ENCODE peak calls at places on chromosomes 6 and 20, in eight cellular contexts. One of them, this sample, is unnamed.

GRCh38 chr6:156698239-156699016 is 78.8 kb upstream of the ARID1B start:
- DNase-seq in mammary epithelial cell: no peak
- DNase-seq in IMR-90: no peak
- DNase-seq in fibroblast of lung: no peak
- DNase-seq in H9: no peak
- DNase-seq in PC-9: no peak
- DNase-seq in HCT116: no peak
- DNase-seq in GM23338: no peak
- DNase-seq in this sample: peak; percentile 99

GRCh38 chr6:48736486-48737206 is 625.6 kb upstream of the PTCHD4 start:
- DNase-seq in mammary epithelial cell: peak; percentile 1
- DNase-seq in IMR-90: peak; percentile 90
- DNase-seq in fibroblast of lung: peak; percentile 88
- DNase-seq in H9: no peak
- DNase-seq in PC-9: no peak
- DNase-seq in HCT116: no peak
- DNase-seq in GM23338: no peak
- DNase-seq in this sample: no peak

GRCh38 chr6:31749301-31750036 is 9.7 kb downstream of the MSH5 start:
- DNase-seq in mammary epithelial cell: no peak
- DNase-seq in IMR-90: no peak
- DNase-seq in fibroblast of lung: no peak
- DNase-seq in H9: no peak
- DNase-seq in PC-9: no peak
- DNase-seq in HCT116: no peak
- DNase-seq in GM23338: no peak
- DNase-seq in this sample: no peak

GRCh38 chr6:7402746-7403145 is 13.1 kb downstream of the RIOK1 start:
- DNase-seq in mammary epithelial cell: no peak
- DNase-seq in IMR-90: no peak
- DNase-seq in fibroblast of lung: no peak
- DNase-seq in H9: no peak
- DNase-seq in PC-9: no peak
- DNase-seq in HCT116: no peak
- DNase-seq in GM23338: no peak
- DNase-seq in this sample: no peak

GRCh38 chr20:14580426-14581074 is 243.1 kb upstream of the FLRT3 start:
- DNase-seq in mammary epithelial cell: no peak
- DNase-seq in IMR-90: no peak
- DNase-seq in fibroblast of lung: peak; percentile 24
- DNase-seq in H9: no peak
- DNase-seq in PC-9: no peak
- DNase-seq in HCT116: no peak
- DNase-seq in GM23338: no peak
- DNase-seq in this sample: no peak

GRCh38 chr6:32370510-32370909 is 1.2 kb downstream of the TSBP1 start:
- DNase-seq in mammary epithelial cell: peak; percentile 20
- DNase-seq in IMR-90: no peak
- DNase-seq in fibroblast of lung: peak; percentile 17
- DNase-seq in H9: no peak
- DNase-seq in PC-9: no peak
- DNase-seq in HCT116: no peak
- DNase-seq in GM23338: no peak
- DNase-seq in this sample: no peak

GRCh38 chr20:37649635-37650244 is 44.1 kb upstream of the CTNNBL1 start:
- DNase-seq in mammary epithelial cell: no peak
- DNase-seq in IMR-90: no peak
- DNase-seq in fibroblast of lung: no peak
- DNase-seq in H9: no peak
- DNase-seq in PC-9: no peak
- DNase-seq in HCT116: no peak
- DNase-seq in GM23338: no peak
- DNase-seq in this sample: no peak

GRCh38 chr6:8674088-8674487 is 238.7 kb upstream of the SLC35B3 start:
- DNase-seq in mammary epithelial cell: no peak
- DNase-seq in IMR-90: no peak
- DNase-seq in fibroblast of lung: no peak
- DNase-seq in H9: no peak
- DNase-seq in PC-9: no peak
- DNase-seq in HCT116: no peak
- DNase-seq in GM23338: no peak
- DNase-seq in this sample: peak; percentile 1

GRCh38 chr6:107616776-107617175 is 126.9 kb downstream of the SOBP start:
- DNase-seq in mammary epithelial cell: no peak
- DNase-seq in IMR-90: no peak
- DNase-seq in fibroblast of lung: no peak
- DNase-seq in H9: no peak
- DNase-seq in PC-9: no peak
- DNase-seq in HCT116: no peak
- DNase-seq in GM23338: no peak
- DNase-seq in this sample: no peak

GRCh38 chr20:25470045-25470444 is 62.6 kb downstream of the GINS1 start:
- DNase-seq in mammary epithelial cell: peak; percentile 18
- DNase-seq in IMR-90: peak; percentile 25
- DNase-seq in fibroblast of lung: peak; percentile 44
- DNase-seq in H9: peak; percentile 76
- DNase-seq in PC-9: peak; percentile 31
- DNase-seq in HCT116: peak; percentile 8
- DNase-seq in GM23338: peak; percentile 86
- DNase-seq in this sample: peak; percentile 42

GRCh38 chr20:46328180-46328882 is 20.0 kb upstream of the CDH22 start:
- DNase-seq in mammary epithelial cell: no peak
- DNase-seq in IMR-90: no peak
- DNase-seq in fibroblast of lung: no peak
- DNase-seq in H9: no peak
- DNase-seq in PC-9: no peak
- DNase-seq in HCT116: no peak
- DNase-seq in GM23338: no peak
- DNase-seq in this sample: no peak

GRCh38 chr6:24536466-24536865 is 41.7 kb downstream of the ALDH5A1 start:
- DNase-seq in mammary epithelial cell: no peak
- DNase-seq in IMR-90: no peak
- DNase-seq in fibroblast of lung: no peak
- DNase-seq in H9: no peak
- DNase-seq in PC-9: no peak
- DNase-seq in HCT116: no peak
- DNase-seq in GM23338: no peak
- DNase-seq in this sample: no peak

GRCh38 chr20:62175711-62176110 is 7.1 kb upstream of the MTG2 start:
- DNase-seq in mammary epithelial cell: no peak
- DNase-seq in IMR-90: no peak
- DNase-seq in fibroblast of lung: no peak
- DNase-seq in H9: no peak
- DNase-seq in PC-9: no peak
- DNase-seq in HCT116: no peak
- DNase-seq in GM23338: no peak
- DNase-seq in this sample: no peak

GRCh38 chr6:16244446-16244845 is 6.1 kb downstream of the GMPR start:
- DNase-seq in mammary epithelial cell: no peak
- DNase-seq in IMR-90: no peak
- DNase-seq in fibroblast of lung: no peak
- DNase-seq in H9: no peak
- DNase-seq in PC-9: no peak
- DNase-seq in HCT116: no peak
- DNase-seq in GM23338: no peak
- DNase-seq in this sample: no peak

GRCh38 chr6:148547110-148547509 is 199.7 kb upstream of the UST start:
- DNase-seq in mammary epithelial cell: no peak
- DNase-seq in IMR-90: no peak
- DNase-seq in fibroblast of lung: no peak
- DNase-seq in H9: no peak
- DNase-seq in PC-9: no peak
- DNase-seq in HCT116: no peak
- DNase-seq in GM23338: no peak
- DNase-seq in this sample: no peak

GRCh38 chr6:32113386-32114352 is 4.5 kb upstream of the TNXB start:
- DNase-seq in mammary epithelial cell: no peak
- DNase-seq in IMR-90: peak; percentile 94
- DNase-seq in fibroblast of lung: peak; percentile 99
- DNase-seq in H9: peak; percentile 78
- DNase-seq in PC-9: peak; percentile 85
- DNase-seq in HCT116: no peak
- DNase-seq in GM23338: peak; percentile 91
- DNase-seq in this sample: no peak

GRCh38 chr6:168011291-168011690 is 13.8 kb downstream of the KIF25 start:
- DNase-seq in mammary epithelial cell: no peak
- DNase-seq in IMR-90: no peak
- DNase-seq in fibroblast of lung: no peak
- DNase-seq in H9: no peak
- DNase-seq in PC-9: no peak
- DNase-seq in HCT116: no peak
- DNase-seq in GM23338: no peak
- DNase-seq in this sample: no peak

GRCh38 chr20:41697861-41698559 is 79.8 kb upstream of the CHD6 start:
- DNase-seq in mammary epithelial cell: peak; percentile 14
- DNase-seq in IMR-90: peak; percentile 37
- DNase-seq in fibroblast of lung: peak; percentile 42
- DNase-seq in H9: peak; percentile 34
- DNase-seq in PC-9: peak; percentile 5
- DNase-seq in HCT116: no peak
- DNase-seq in GM23338: peak; percentile 77
- DNase-seq in this sample: peak; percentile 53

GRCh38 chr6:108737594-108738546 is 110.4 kb upstream of the ARMC2 start:
- DNase-seq in mammary epithelial cell: peak; percentile 90
- DNase-seq in IMR-90: peak; percentile 99
- DNase-seq in fibroblast of lung: peak; percentile 91
- DNase-seq in H9: no peak
- DNase-seq in PC-9: peak; percentile 84
- DNase-seq in HCT116: peak; percentile 86
- DNase-seq in GM23338: no peak
- DNase-seq in this sample: no peak

GRCh38 chr20:21808863-21809664 is 103.6 kb downstream of the PAX1 start:
- DNase-seq in mammary epithelial cell: no peak
- DNase-seq in IMR-90: no peak
- DNase-seq in fibroblast of lung: no peak
- DNase-seq in H9: peak; percentile 80
- DNase-seq in PC-9: peak; percentile 13
- DNase-seq in HCT116: no peak
- DNase-seq in GM23338: peak; percentile 89
- DNase-seq in this sample: peak; percentile 49

GRCh38 chr6:139381216-139381615 is 6.8 kb upstream of the CITED2 start:
- DNase-seq in mammary epithelial cell: no peak
- DNase-seq in IMR-90: peak; percentile 50
- DNase-seq in fibroblast of lung: peak; percentile 27
- DNase-seq in H9: no peak
- DNase-seq in PC-9: no peak
- DNase-seq in HCT116: no peak
- DNase-seq in GM23338: no peak
- DNase-seq in this sample: no peak

GRCh38 chr6:142624978-142625715 is 319.8 kb downstream of the HIVEP2 start:
- DNase-seq in mammary epithelial cell: peak; percentile 49
- DNase-seq in IMR-90: no peak
- DNase-seq in fibroblast of lung: no peak
- DNase-seq in H9: no peak
- DNase-seq in PC-9: no peak
- DNase-seq in HCT116: no peak
- DNase-seq in GM23338: no peak
- DNase-seq in this sample: no peak

GRCh38 chr20:24955045-24955444 is 6.0 kb downstream of the CST7 start:
- DNase-seq in mammary epithelial cell: no peak
- DNase-seq in IMR-90: no peak
- DNase-seq in fibroblast of lung: no peak
- DNase-seq in H9: peak; percentile 22
- DNase-seq in PC-9: no peak
- DNase-seq in HCT116: no peak
- DNase-seq in GM23338: no peak
- DNase-seq in this sample: peak; percentile 69

GRCh38 chr6:136958168-136958567 is 36.1 kb downstream of the SLC35D3 start:
- DNase-seq in mammary epithelial cell: no peak
- DNase-seq in IMR-90: no peak
- DNase-seq in fibroblast of lung: no peak
- DNase-seq in H9: peak; percentile 49
- DNase-seq in PC-9: no peak
- DNase-seq in HCT116: no peak
- DNase-seq in GM23338: peak; percentile 45
- DNase-seq in this sample: no peak
- H3K4me2 ChIP-seq in mammary epithelial cell: no peak overlapping the region
- H3K4me2 ChIP-seq in IMR-90: no peak overlapping the region
- H3K4me2 ChIP-seq in fibroblast of lung: no peak overlapping the region
- H3K4me2 ChIP-seq in H9: no peak overlapping the region
- H3K4me2 ChIP-seq in PC-9: no peak overlapping the region
- H3K4me2 ChIP-seq in HCT116: no peak overlapping the region
- H3K4me2 ChIP-seq in GM23338: peak overlapping the region; percentile 46
- H3K4me2 ChIP-seq in this sample: no peak overlapping the region

GRCh38 chr6:151070666-151071065 is 169.1 kb upstream of the AKAP12 start:
- DNase-seq in mammary epithelial cell: no peak
- DNase-seq in IMR-90: peak; percentile 92
- DNase-seq in fibroblast of lung: peak; percentile 87
- DNase-seq in H9: no peak
- DNase-seq in PC-9: no peak
- DNase-seq in HCT116: no peak
- DNase-seq in GM23338: no peak
- DNase-seq in this sample: no peak
- H3K4me2 ChIP-seq in mammary epithelial cell: no peak overlapping the region
- H3K4me2 ChIP-seq in IMR-90: peak overlapping the region; percentile 60
- H3K4me2 ChIP-seq in fibroblast of lung: peak overlapping the region; percentile 92
- H3K4me2 ChIP-seq in H9: no peak overlapping the region
- H3K4me2 ChIP-seq in PC-9: peak overlapping the region; percentile 76
- H3K4me2 ChIP-seq in HCT116: peak overlapping the region; percentile 56
- H3K4me2 ChIP-seq in GM23338: no peak overlapping the region
- H3K4me2 ChIP-seq in this sample: no peak overlapping the region

DNA sequence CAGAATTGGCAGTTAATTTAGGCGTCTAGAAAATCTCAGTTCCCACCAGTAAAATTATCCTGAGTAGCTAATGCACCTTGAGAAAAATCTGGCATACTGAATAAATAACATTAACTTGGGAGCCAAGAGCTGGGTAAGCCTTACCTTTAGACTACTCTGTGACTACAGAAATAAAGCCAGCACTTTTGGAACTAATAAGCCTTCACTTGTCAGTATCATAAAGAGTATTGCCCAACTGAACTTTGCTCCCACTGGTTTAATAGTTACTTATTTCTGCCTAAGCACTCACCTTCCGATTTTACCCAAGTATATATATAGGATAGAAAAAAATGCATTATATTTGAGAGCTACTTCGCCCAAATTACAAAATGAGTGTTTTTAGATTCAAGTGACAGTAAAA is 10.7 kb downstream of the FAM8A1 start:
- DNase-seq in mammary epithelial cell: no peak
- DNase-seq in IMR-90: no peak
- DNase-seq in fibroblast of lung: no peak
- DNase-seq in H9: no peak
- DNase-seq in PC-9: no peak
- DNase-seq in HCT116: no peak
- DNase-seq in GM23338: no peak
- DNase-seq in this sample: no peak
- H3K4me2 ChIP-seq in mammary epithelial cell: no peak overlapping the region
- H3K4me2 ChIP-seq in IMR-90: no peak overlapping the region
- H3K4me2 ChIP-seq in fibroblast of lung: no peak overlapping the region
- H3K4me2 ChIP-seq in H9: no peak overlapping the region
- H3K4me2 ChIP-seq in PC-9: no peak overlapping the region
- H3K4me2 ChIP-seq in HCT116: no peak overlapping the region
- H3K4me2 ChIP-seq in GM23338: no peak overlapping the region
- H3K4me2 ChIP-seq in this sample: no peak overlapping the region

DNA sequence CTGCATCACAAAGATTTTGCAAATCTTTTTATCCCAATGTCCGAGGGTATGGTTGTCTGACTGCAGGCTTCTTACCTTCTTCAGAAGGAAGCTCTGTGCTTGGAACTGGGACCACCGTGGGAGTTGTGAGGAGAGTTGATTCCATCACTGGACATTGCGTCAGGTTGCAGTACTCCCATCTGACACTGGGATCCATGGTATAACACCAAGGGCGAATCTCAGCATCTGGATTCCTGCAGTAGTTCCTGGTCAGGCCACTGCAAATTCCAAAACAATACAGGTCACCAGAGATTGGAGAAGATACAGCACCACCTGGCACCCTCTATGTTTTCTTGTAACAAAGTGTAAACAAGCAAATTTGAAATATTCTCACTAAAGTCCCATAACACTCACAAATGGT is 77.7 kb downstream of the LPA start:
- DNase-seq in mammary epithelial cell: no peak
- DNase-seq in IMR-90: no peak
- DNase-seq in fibroblast of lung: no peak
- DNase-seq in H9: no peak
- DNase-seq in PC-9: no peak
- DNase-seq in HCT116: no peak
- DNase-seq in GM23338: no peak
- DNase-seq in this sample: no peak
- H3K4me2 ChIP-seq in mammary epithelial cell: no peak overlapping the region
- H3K4me2 ChIP-seq in IMR-90: no peak overlapping the region
- H3K4me2 ChIP-seq in fibroblast of lung: no peak overlapping the region
- H3K4me2 ChIP-seq in H9: no peak overlapping the region
- H3K4me2 ChIP-seq in PC-9: no peak overlapping the region
- H3K4me2 ChIP-seq in HCT116: no peak overlapping the region
- H3K4me2 ChIP-seq in GM23338: no peak overlapping the region
- H3K4me2 ChIP-seq in this sample: no peak overlapping the region

This sample was measured in OCI-LY7.